ENCODE peak calls at places on chromosomes 7 and 10, in eight cellular contexts. D is colonic mucosa, T is foreskin fibroblast, W is heart right ventricle, C is cardiac fibroblast, A is psoas muscle, E is fibroblast of mammary gland, X is WTC11. O is an unnamed sample.

GRCh38 chr7:94190599-94191061 is 186.5 kb upstream of the BET1 start:
- DNase-seq in D (no peak), T (peak), W (no peak), C (peak), A (no peak), E (peak), X (no peak), O (no peak)

GRCh38 chr7:130409722-130410072 is 29.4 kb downstream of the CPA1 start:
- DNase-seq in D (no peak), T (no peak), W (no peak), C (no peak), A (no peak), E (no peak), X (no peak), O (no peak)

GRCh38 chr10:6607187-6607586 is 27.1 kb upstream of the PRKCQ start:
- DNase-seq in D (no peak), T (no peak), W (no peak), C (no peak), A (no peak), E (no peak), X (no peak), O (no peak)

GRCh38 chr7:26684447-26684846 is 179.9 kb downstream of the SKAP2 start:
- DNase-seq in D (no peak), T (no peak), W (no peak), C (no peak), A (no peak), E (no peak), X (no peak), O (no peak)

GRCh38 chr7:150631866-150632864 is at the start of gene GIMAP6:
- DNase-seq in D (no peak), T (no peak), W (peak), C (no peak), A (no peak), E (no peak), X (no peak), O (no peak)

GRCh38 chr10:132439424-132440163 is 42.6 kb downstream of the PWWP2B start:
- DNase-seq in D (no peak), T (no peak), W (peak), C (no peak), A (no peak), E (no peak), X (no peak), O (no peak)

GRCh38 chr7:108014747-108015682 is 12.1 kb upstream of the LAMB1 start:
- DNase-seq in D (no peak), T (peak), W (no peak), C (peak), A (no peak), E (peak), X (no peak), O (no peak)

GRCh38 chr10:50972591-50972990 is 87.2 kb upstream of the A1CF start:
- DNase-seq in D (peak), T (no peak), W (no peak), C (no peak), A (no peak), E (no peak), X (no peak), O (no peak)

GRCh38 chr7:42084263-42084662 is 152.7 kb downstream of the GLI3 start:
- DNase-seq in D (no peak), T (no peak), W (no peak), C (no peak), A (no peak), E (no peak), X (no peak), O (no peak)

GRCh38 chr10:75987610-75988009 is 556.2 kb downstream of the LRMDA start:
- DNase-seq in D (no peak), T (peak), W (no peak), C (peak), A (no peak), E (peak), X (no peak), O (no peak)

GRCh38 chr10:70286616-70287015 is 2.8 kb upstream of the NPFFR1 start:
- DNase-seq in D (no peak), T (no peak), W (no peak), C (no peak), A (no peak), E (no peak), X (peak), O (no peak)

GRCh38 chr7:54811016-54811924 is 52.3 kb upstream of the SEC61G start:
- DNase-seq in D (no peak), T (peak), W (no peak), C (peak), A (no peak), E (peak), X (no peak), O (no peak)

GRCh38 chr10:15045380-15045779 is 1.6 kb downstream of the OLAH start:
- DNase-seq in D (no peak), T (no peak), W (no peak), C (no peak), A (no peak), E (no peak), X (no peak), O (peak)

GRCh38 chr10:58266003-58266825 is 1.5 kb downstream of the IPMK start:
- DNase-seq in D (peak), T (peak), W (no peak), C (peak), A (no peak), E (peak), X (no peak), O (peak)

GRCh38 chr7:114502454-114503254 is 88.0 kb downstream of the FOXP2 start:
- DNase-seq in D (peak), T (no peak), W (no peak), C (peak), A (no peak), E (peak), X (no peak), O (no peak)

GRCh38 chr10:132292287-132292971 is 15.3 kb downstream of the STK32C start:
- DNase-seq in D (no peak), T (no peak), W (no peak), C (no peak), A (peak), E (no peak), X (no peak), O (no peak)

GRCh38 chr10:75396861-75397570 is 4.5 kb downstream of the ZNF503 start:
- DNase-seq in D (peak), T (no peak), W (peak), C (peak), A (peak), E (no peak), X (peak), O (no peak)

GRCh38 chr10:105328441-105328840 is 687.4 kb downstream of the SORCS3 start:
- DNase-seq in D (no peak), T (peak), W (no peak), C (no peak), A (no peak), E (no peak), X (no peak), O (no peak)

GRCh38 chr10:13831711-13832110 is 244.9 kb downstream of the PRPF18 start:
- DNase-seq in D (no peak), T (no peak), W (no peak), C (peak), A (no peak), E (no peak), X (no peak), O (peak)

GRCh38 chr7:73918926-73919693 is 58.2 kb downstream of the TMEM270 start:
- DNase-seq in D (no peak), T (no peak), W (no peak), C (no peak), A (no peak), E (no peak), X (peak), O (no peak)

GRCh38 chr10:95236068-95236903 is 42.2 kb downstream of the ACSM6 start:
- DNase-seq in D (no peak), T (peak), W (no peak), C (peak), A (no peak), E (peak), X (no peak), O (peak)

GRCh38 chr7:116610210-116610609 is 61.8 kb upstream of the MET start:
- DNase-seq in D (no peak), T (peak), W (no peak), C (peak), A (no peak), E (peak), X (no peak), O (no peak)

GRCh38 chr10:47378606-47379444 is 5.3 kb downstream of the ZNF488 start:
- DNase-seq in D (peak), T (no peak), W (no peak), C (no peak), A (no peak), E (no peak), X (no peak), O (no peak)

GRCh38 chr7:101900103-101900502 is 82.7 kb downstream of the CUX1 start:
- DNase-seq in D (no peak), T (no peak), W (peak), C (no peak), A (peak), E (no peak), X (no peak), O (no peak)

DNA sequence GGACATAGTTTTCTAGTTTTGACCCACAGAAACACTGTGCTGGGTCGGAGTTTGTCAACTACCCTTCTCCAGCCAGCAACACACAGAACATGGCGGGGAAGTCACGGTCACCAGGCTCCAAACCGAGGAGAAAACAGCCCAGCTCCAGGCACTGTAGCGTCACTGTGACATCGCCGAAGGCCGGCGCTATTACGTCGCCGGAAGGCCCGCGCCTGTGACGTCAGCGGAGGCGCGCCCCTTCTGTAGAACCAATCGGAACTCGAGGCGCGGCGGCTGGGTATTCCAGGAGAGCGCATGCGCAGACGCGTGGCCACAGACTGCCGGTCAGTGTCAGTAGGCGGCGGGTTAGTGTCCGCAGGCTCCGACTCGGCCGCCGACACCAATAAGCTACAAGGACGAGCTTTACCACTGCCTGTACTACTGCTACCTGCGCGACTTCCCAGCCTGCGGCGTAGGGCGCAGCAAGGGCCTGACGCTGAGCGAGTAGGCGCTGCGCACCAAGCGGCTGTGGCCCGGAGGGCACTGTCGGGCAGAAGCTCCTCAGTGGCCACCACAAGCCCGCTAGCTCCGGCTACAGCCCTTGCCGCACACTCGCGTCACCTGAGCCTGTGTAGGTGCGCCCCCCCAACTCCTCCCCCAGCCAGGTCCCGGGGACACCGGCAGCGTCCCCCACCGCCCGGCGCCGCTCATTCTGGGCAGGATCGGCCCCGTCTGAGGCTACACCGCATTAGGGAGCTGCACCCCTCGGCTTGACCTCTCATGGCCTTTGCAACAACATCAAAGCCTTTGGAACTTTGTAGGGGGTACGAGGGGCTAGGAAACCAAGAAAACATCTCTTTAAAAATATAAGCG is 35.1 kb upstream of the SRRM3 start:
- DNase-seq in D (peak), T (peak), W (peak), C (peak), A (peak), E (peak), X (peak), O (peak)
- TF ChIP-seq CTCF in D (no peak), T (peak), W (peak), C (peak), A (peak), E (peak), X (no peak), O (peak)

DNA sequence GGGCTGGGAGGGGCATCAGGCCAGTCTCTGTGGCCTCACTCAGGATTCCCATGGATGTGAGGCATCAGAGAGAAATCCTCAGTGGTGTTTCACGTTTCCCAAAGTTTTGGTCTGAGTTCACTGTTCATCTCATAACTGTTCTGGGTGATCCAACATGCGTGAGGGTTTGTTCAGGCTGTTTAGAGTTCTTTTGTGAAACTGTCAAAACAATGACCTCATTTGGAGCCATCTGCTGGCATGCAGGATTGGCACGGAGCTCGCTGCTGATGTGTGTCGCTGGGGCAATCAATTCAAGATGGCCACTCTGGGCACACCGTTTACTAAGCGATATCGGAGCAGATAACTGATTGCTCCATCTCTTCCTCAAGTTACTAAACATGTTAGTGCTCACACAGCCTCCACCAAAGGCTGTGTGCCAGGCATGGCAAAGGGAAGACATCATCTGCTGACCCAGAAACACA is 365.6 kb downstream of the WDR11 start:
- DNase-seq in D (no peak), T (no peak), W (no peak), C (no peak), A (peak), E (no peak), X (no peak), O (no peak)
- TF ChIP-seq CTCF in D (no peak), T (no peak), W (no peak), C (no peak), A (no peak), E (no peak), X (no peak), O (no peak)

GRCh38 chr7:155211761-155212160 is 85.9 kb upstream of the INSIG1 start:
- DNase-seq in D (no peak), T (no peak), W (no peak), C (no peak), A (no peak), E (no peak), X (no peak), O (no peak)

GRCh38 chr7:155209920-155210319 is 87.8 kb upstream of the INSIG1 start:
- DNase-seq in D (no peak), T (no peak), W (no peak), C (no peak), A (no peak), E (no peak), X (no peak), O (no peak)

GRCh38 chr7:155209478-155209864 is 88.2 kb upstream of the INSIG1 start:
- DNase-seq in D (no peak), T (no peak), W (no peak), C (no peak), A (no peak), E (no peak), X (no peak), O (no peak)

GRCh38 chr7:155211173-155211572 is 86.5 kb upstream of the INSIG1 start:
- DNase-seq in D (no peak), T (no peak), W (no peak), C (no peak), A (no peak), E (no peak), X (no peak), O (no peak)

DNA sequence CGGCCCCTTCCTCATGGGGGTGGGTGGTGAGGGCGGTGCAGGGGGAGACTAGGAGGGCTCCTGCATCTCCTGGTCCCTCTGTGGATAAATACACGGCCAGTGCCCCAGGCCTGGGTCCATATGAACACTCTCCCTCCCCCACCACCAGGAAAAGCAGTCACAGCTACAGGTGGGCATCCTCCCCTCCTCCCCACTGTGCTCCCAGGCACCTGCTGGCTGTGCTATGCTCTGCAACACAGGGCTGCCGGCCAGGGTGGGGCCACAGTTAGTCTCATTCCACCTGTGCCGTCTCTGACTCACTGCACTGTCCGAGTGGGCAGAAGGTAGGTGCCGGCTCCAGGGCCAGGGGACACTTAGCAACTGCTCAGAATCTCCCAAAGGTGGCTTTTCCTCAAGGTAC is 87.3 kb upstream of the INSIG1 start:
- DNase-seq in D (no peak), T (no peak), W (no peak), C (no peak), A (no peak), E (no peak), X (no peak), O (no peak)
- TF ChIP-seq CTCF in D (no peak), T (no peak), W (no peak), C (no peak), A (no peak), E (no peak), X (no peak), O (peak)

DNA sequence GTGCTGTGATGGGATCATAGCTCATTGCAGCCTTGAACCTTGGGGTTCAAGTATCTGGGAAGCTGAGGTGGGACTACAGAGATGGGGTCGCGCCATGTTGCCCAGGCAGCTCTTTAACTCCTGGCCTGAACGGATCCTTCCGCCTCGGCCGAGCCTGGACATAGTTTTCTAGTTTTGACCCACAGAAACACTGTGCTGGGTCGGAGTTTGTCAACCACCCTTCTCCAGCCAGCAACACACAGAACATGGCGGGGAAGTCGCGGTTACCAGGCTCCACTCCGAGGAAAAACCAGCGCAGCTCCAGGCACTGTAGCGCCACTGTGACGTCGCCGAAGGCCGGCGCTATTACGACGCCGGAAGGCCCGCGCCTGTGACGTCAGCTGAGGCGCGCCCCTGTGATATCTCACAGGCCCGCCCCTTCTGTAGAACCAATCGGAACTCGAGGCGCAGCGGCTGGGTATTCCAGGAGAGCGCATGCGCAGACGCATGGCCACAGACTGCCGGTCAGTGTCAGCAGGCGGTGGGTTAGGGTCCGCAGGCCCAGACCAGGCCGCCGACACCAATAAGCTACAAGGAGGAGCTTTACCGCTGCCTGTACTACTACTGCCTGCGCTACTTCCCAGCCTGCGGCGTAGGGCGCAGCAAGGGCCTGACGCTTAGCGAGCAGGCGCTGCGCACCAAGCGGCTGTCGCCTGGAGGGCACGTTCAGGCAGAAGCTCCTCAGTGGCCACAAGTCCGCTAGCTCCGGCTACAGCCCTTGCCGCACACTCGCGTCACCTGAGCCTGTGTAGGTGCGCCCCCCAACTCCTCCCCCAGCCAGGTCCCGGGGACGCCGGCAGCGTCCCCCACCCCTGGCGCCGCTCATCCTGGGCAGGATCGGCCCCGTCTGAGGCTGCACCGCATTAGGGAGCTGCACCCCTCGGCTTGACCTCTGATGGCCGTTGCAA is 135.2 kb upstream of the KCTD7 start:
- DNase-seq in D (peak), T (peak), W (peak), C (peak), A (peak), E (peak), X (peak), O (peak)
- TF ChIP-seq CTCF in D (no peak), T (no peak), W (peak), C (peak), A (peak), E (no peak), X (no peak), O (peak)

DNA sequence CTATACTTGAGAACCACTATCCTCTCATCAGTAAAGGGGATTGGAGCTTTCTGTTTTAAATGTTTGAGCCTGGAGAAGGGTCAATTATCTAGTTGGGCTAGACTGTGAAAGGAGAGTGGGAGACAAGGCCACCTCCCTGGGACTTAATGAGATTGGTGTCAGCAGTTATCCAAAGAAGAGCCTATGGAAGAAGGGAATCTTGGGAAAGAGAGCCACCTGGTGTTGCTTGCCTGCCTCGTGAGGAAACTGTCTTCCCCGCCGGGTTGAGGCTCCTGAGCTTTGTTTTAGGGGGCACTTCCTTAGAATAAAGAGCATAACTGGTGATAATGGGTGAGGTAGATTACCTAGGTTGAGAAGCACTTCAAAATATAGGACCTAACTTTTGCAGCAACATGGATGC is 32.0 kb upstream of the ABCB4 start:
- DNase-seq in D (no peak), T (no peak), W (no peak), C (no peak), A (no peak), E (no peak), X (no peak), O (no peak)
- TF ChIP-seq CTCF in D (no peak), T (no peak), W (peak), C (no peak), A (no peak), E (no peak), X (peak), O (no peak)

DNA sequence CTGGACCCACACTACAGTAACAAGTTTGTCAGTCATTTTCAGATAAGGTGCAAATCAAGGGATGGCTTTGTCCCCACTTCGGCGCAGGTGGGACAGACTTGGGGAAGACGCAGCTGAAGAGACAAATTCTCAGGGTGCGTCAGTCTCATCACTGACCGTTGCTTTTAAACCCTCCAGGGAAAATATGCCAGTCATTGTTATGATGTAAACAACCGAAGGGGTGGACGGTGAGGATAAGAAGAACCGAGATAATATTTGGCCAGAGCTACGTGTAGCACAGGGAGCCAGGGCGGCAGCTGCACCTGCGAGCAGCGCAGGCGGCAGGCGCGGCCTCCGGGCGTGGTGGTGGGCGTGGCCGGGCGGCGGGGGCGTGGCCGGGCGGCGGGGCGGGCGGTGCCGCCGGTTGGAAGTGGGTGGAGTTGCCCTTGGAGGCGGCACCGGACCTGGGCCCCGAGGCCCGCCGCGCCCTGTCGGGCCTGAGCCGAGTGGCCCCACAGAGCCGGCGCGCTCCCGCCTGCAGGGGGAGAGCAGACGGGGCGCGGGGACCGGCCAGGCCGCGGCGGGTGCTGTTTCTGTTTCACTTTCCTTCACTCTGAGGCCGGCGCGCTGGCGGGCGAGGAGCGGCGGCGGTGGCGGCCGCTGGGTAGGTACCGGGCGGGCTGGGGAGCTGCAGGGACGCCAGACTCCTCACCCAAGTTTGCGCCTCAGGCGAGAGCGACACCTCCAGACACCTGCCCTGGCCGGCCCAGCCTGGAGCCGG is at the start of gene PCGF5:
- DNase-seq in D (peak), T (peak), W (peak), C (peak), A (peak), E (peak), X (peak), O (peak)
- TF ChIP-seq CTCF in D (no peak), T (peak), W (peak), C (no peak), A (peak), E (no peak), X (no peak), O (peak)

GRCh38 chr7:142319970-142320369 is 62.1 kb upstream of the PRSS58 start:
- DNase-seq in D (no peak), T (no peak), W (no peak), C (no peak), A (no peak), E (peak), X (peak), O (no peak)
- TF ChIP-seq CTCF in D (no peak), T (peak), W (no peak), C (peak), A (no peak), E (peak), X (peak), O (peak)

O was measured in GM12864.